ENCODE peak calls at places on chromosome 18, in nine cellular contexts. B is GM12864; V is Kasumi-1; R is spleen; I is NCI-H1105; X is lower lobe of right lung; W is stimulated activated CD4-positive, alpha-beta T cell treated with anti-CD3 and anti-CD28 coated beads, Interleukin-15, amount 100 ng/mL, for 48 hours; J is RWPE1; F is PC-3. M is an unnamed sample.

GRCh38 chr18:22585821-22586220 is 168.1 kb upstream of the CTAGE1 start:
- DNase-seq in V (no peak), F (no peak), W (no peak), X (no peak), I (no peak), R (no peak), J (no peak), B (no peak), M (no peak)

GRCh38 chr18:74652392-74652988 is 54.8 kb downstream of the ZNF407 start:
- DNase-seq in J (peak), R (no peak), F (peak), B (no peak), X (no peak), W (no peak), V (peak), I (peak), M (no peak)

GRCh38 chr18:24530630-24531111 is 70.2 kb downstream of the HRH4 start:
- DNase-seq in X (no peak), F (peak), V (no peak), J (peak), W (no peak), I (no peak), B (no peak), R (no peak), M (no peak)

GRCh38 chr18:73520229-73520628 is 627.4 kb downstream of the FBXO15 start:
- DNase-seq in I (no peak), F (no peak), W (no peak), V (no peak), X (no peak), R (no peak), J (no peak), B (no peak), M (no peak)

GRCh38 chr18:11487390-11487789 is 122.0 kb upstream of the SLC35G4 start:
- DNase-seq in V (no peak), J (no peak), R (no peak), W (no peak), I (no peak), B (no peak), X (no peak), F (no peak), M (no peak)

GRCh38 chr18:45248240-45248903 is 366.9 kb upstream of the SLC14A2 start:
- DNase-seq in X (no peak), W (no peak), V (no peak), J (no peak), I (no peak), R (no peak), B (no peak), F (no peak), M (no peak)

GRCh38 chr18:79610461-79611039 is 69.1 kb upstream of the CTDP1 start:
- DNase-seq in J (no peak), X (peak), W (no peak), F (no peak), I (no peak), B (no peak), R (peak), V (no peak), M (peak)

GRCh38 chr18:75127143-75128021 is 81.6 kb downstream of the PTGR3 start:
- DNase-seq in R (peak), X (no peak), J (no peak), B (no peak), F (peak), V (no peak), I (no peak), W (no peak), M (peak)

GRCh38 chr18:60485207-60485606 is 112.6 kb upstream of the MC4R start:
- DNase-seq in W (no peak), X (no peak), B (no peak), J (no peak), F (no peak), R (no peak), V (no peak), I (no peak), M (no peak)

GRCh38 chr18:9437049-9437448 is 38.3 kb upstream of the RALBP1 start:
- DNase-seq in R (no peak), B (no peak), X (no peak), J (no peak), F (no peak), I (no peak), W (no peak), V (peak), M (no peak)

GRCh38 chr18:49664086-49664890 is 102.4 kb downstream of the LIPG start:
- DNase-seq in I (no peak), X (no peak), W (no peak), R (no peak), B (no peak), J (no peak), F (no peak), V (no peak), M (no peak)

GRCh38 chr18:55484773-55485172 is 103.2 kb downstream of the TCF4 start:
- DNase-seq in I (no peak), B (no peak), R (no peak), J (no peak), X (no peak), F (no peak), W (no peak), V (no peak), M (no peak)

GRCh38 chr18:23225518-23225917 is 90.2 kb downstream of the CABLES1 start:
- DNase-seq in B (no peak), R (no peak), J (no peak), F (peak), I (no peak), X (no peak), V (no peak), W (no peak), M (no peak)

GRCh38 chr18:40957533-40958070 is 997.4 kb upstream of the PIK3C3 start:
- DNase-seq in X (no peak), J (no peak), R (no peak), W (no peak), I (no peak), V (no peak), B (no peak), F (no peak), M (no peak)